ENCODE peak calls at places on chromosomes 2 and 18, in five cellular contexts. One of them, this sample, is unnamed.

GRCh38 chr2:157261199-157261782 is 3.8 kb downstream of the GALNT5 start:
- DNase-seq in mammary epithelial cell: peak; percentile 89
- DNase-seq in neural progenitor cell: no peak
- DNase-seq in IMR-90: peak; percentile 75
- DNase-seq in mesothelial cell of epicardium: no peak
- DNase-seq in this sample: no peak

GRCh38 chr2:10057231-10058107 is 14.1 kb downstream of the KLF11 start:
- DNase-seq in mesothelial cell of epicardium: peak; percentile 68
- DNase-seq in mammary epithelial cell: peak; percentile 83
- DNase-seq in neural progenitor cell: peak; percentile 69
- DNase-seq in IMR-90: peak; percentile 88
- DNase-seq in this sample: peak; percentile 39

GRCh38 chr2:54634564-54635511 is 88.6 kb upstream of the EML6 start:
- DNase-seq in mammary epithelial cell: peak; percentile 91
- DNase-seq in neural progenitor cell: no peak
- DNase-seq in IMR-90: peak; percentile 84
- DNase-seq in mesothelial cell of epicardium: no peak
- DNase-seq in this sample: no peak

GRCh38 chr2:37905033-37905432 is 20.1 kb upstream of the RMDN2 start:
- DNase-seq in mesothelial cell of epicardium: no peak
- DNase-seq in IMR-90: no peak
- DNase-seq in neural progenitor cell: no peak
- DNase-seq in mammary epithelial cell: no peak
- DNase-seq in this sample: no peak

GRCh38 chr2:203949228-203949627 is 12.7 kb downstream of the ICOS start:
- DNase-seq in IMR-90: peak; percentile 35
- DNase-seq in mammary epithelial cell: peak; percentile 38
- DNase-seq in mesothelial cell of epicardium: no peak
- DNase-seq in neural progenitor cell: no peak
- DNase-seq in this sample: no peak

GRCh38 chr2:8790739-8791162 is 46.7 kb downstream of the KIDINS220 start:
- DNase-seq in neural progenitor cell: no peak
- DNase-seq in mammary epithelial cell: no peak
- DNase-seq in IMR-90: no peak
- DNase-seq in mesothelial cell of epicardium: no peak
- DNase-seq in this sample: no peak

GRCh38 chr18:57846258-57846657 is 43.1 kb upstream of the ATP8B1 start:
- DNase-seq in IMR-90: peak; percentile 88
- DNase-seq in mesothelial cell of epicardium: no peak
- DNase-seq in mammary epithelial cell: peak; percentile 33
- DNase-seq in neural progenitor cell: no peak
- DNase-seq in this sample: peak; percentile 20

GRCh38 chr2:154466226-154466625 is 232.3 kb upstream of the KCNJ3 start:
- DNase-seq in mesothelial cell of epicardium: no peak
- DNase-seq in mammary epithelial cell: no peak
- DNase-seq in neural progenitor cell: no peak
- DNase-seq in IMR-90: no peak
- DNase-seq in this sample: no peak

GRCh38 chr2:60167089-60167488 is 386.4 kb downstream of the BCL11A start:
- DNase-seq in mammary epithelial cell: no peak
- DNase-seq in IMR-90: no peak
- DNase-seq in mesothelial cell of epicardium: no peak
- DNase-seq in neural progenitor cell: no peak
- DNase-seq in this sample: no peak

GRCh38 chr2:223724831-223725230 is 112.6 kb downstream of the AP1S3 start:
- DNase-seq in mesothelial cell of epicardium: no peak
- DNase-seq in mammary epithelial cell: no peak
- DNase-seq in neural progenitor cell: no peak
- DNase-seq in IMR-90: peak; percentile 48
- DNase-seq in this sample: no peak

GRCh38 chr2:161104054-161104553 is 56.1 kb upstream of the TANK start:
- DNase-seq in IMR-90: no peak
- DNase-seq in neural progenitor cell: no peak
- DNase-seq in mesothelial cell of epicardium: no peak
- DNase-seq in mammary epithelial cell: peak; percentile 42
- DNase-seq in this sample: no peak

GRCh38 chr18:37565985-37566478 is 434 bp upstream of the CELF4 start:
- DNase-seq in mammary epithelial cell: peak; percentile 20
- DNase-seq in IMR-90: peak; percentile 5
- DNase-seq in mesothelial cell of epicardium: peak; percentile 76
- DNase-seq in neural progenitor cell: peak; percentile 86
- DNase-seq in this sample: no peak

GRCh38 chr2:20232837-20233207 is 7.9 kb upstream of the SDC1 start:
- DNase-seq in neural progenitor cell: no peak
- DNase-seq in mesothelial cell of epicardium: peak; percentile 28
- DNase-seq in mammary epithelial cell: peak; percentile 96
- DNase-seq in IMR-90: no peak
- DNase-seq in this sample: no peak

GRCh38 chr2:66496680-66497420 is 61.9 kb downstream of the MEIS1 start:
- DNase-seq in neural progenitor cell: no peak
- DNase-seq in IMR-90: no peak
- DNase-seq in mammary epithelial cell: no peak
- DNase-seq in mesothelial cell of epicardium: no peak
- DNase-seq in this sample: no peak

GRCh38 chr2:183868153-183868552 is 730.2 kb upstream of the ZNF804A start:
- DNase-seq in mesothelial cell of epicardium: no peak
- DNase-seq in mammary epithelial cell: peak; percentile 7
- DNase-seq in neural progenitor cell: no peak
- DNase-seq in IMR-90: no peak
- DNase-seq in this sample: no peak

GRCh38 chr2:234130734-234131133 is 80.2 kb downstream of the SPP2 start:
- DNase-seq in mesothelial cell of epicardium: no peak
- DNase-seq in IMR-90: no peak
- DNase-seq in mammary epithelial cell: no peak
- DNase-seq in neural progenitor cell: peak; percentile 9
- DNase-seq in this sample: no peak

GRCh38 chr2:85790499-85790898 is 36.7 kb downstream of the ATOH8 start:
- DNase-seq in IMR-90: no peak
- DNase-seq in mammary epithelial cell: no peak
- DNase-seq in mesothelial cell of epicardium: no peak
- DNase-seq in neural progenitor cell: no peak
- DNase-seq in this sample: no peak

GRCh38 chr18:46915800-46916550 is 1.3 kb downstream of the PIAS2 start:
- DNase-seq in mesothelial cell of epicardium: no peak
- DNase-seq in mammary epithelial cell: no peak
- DNase-seq in neural progenitor cell: no peak
- DNase-seq in IMR-90: peak; percentile 4
- DNase-seq in this sample: no peak

GRCh38 chr2:122500316-122501105 is 745.1 kb downstream of the TSN start:
- DNase-seq in mesothelial cell of epicardium: no peak
- DNase-seq in mammary epithelial cell: no peak
- DNase-seq in neural progenitor cell: no peak
- DNase-seq in IMR-90: no peak
- DNase-seq in this sample: no peak

GRCh38 chr18:25557006-25557405 is 205.0 kb upstream of the ZNF521 start:
- DNase-seq in mammary epithelial cell: no peak
- DNase-seq in neural progenitor cell: no peak
- DNase-seq in mesothelial cell of epicardium: no peak
- DNase-seq in IMR-90: no peak
- DNase-seq in this sample: no peak

GRCh38 chr2:174835797-174836255 is 71.6 kb upstream of the CHRNA1 start:
- DNase-seq in mammary epithelial cell: peak; percentile 96
- DNase-seq in neural progenitor cell: peak; percentile 64
- DNase-seq in IMR-90: peak; percentile 97
- DNase-seq in mesothelial cell of epicardium: no peak
- DNase-seq in this sample: peak; percentile 70

GRCh38 chr2:119426801-119427395 is 4.8 kb upstream of the TMEM37 start:
- DNase-seq in IMR-90: no peak
- DNase-seq in mammary epithelial cell: no peak
- DNase-seq in neural progenitor cell: no peak
- DNase-seq in mesothelial cell of epicardium: no peak
- DNase-seq in this sample: no peak

GRCh38 chr2:53450885-53451284 is 316.7 kb upstream of the CHAC2 start:
- DNase-seq in neural progenitor cell: no peak
- DNase-seq in IMR-90: no peak
- DNase-seq in mammary epithelial cell: no peak
- DNase-seq in mesothelial cell of epicardium: no peak
- DNase-seq in this sample: no peak

GRCh38 chr18:36372902-36373301 is 75.4 kb downstream of the FHOD3 start:
- DNase-seq in mammary epithelial cell: peak; percentile 85
- DNase-seq in IMR-90: peak; percentile 85
- DNase-seq in mesothelial cell of epicardium: no peak
- DNase-seq in neural progenitor cell: no peak
- DNase-seq in this sample: peak; percentile 75

GRCh38 chr2:191895195-191895594 is 48.3 kb upstream of the CAVIN2 start:
- DNase-seq in IMR-90: no peak
- DNase-seq in neural progenitor cell: no peak
- DNase-seq in mesothelial cell of epicardium: no peak
- DNase-seq in mammary epithelial cell: no peak
- DNase-seq in this sample: no peak

GRCh38 chr2:45607701-45608100 is 3.4 kb downstream of the SRBD1 start:
- DNase-seq in IMR-90: no peak
- DNase-seq in mammary epithelial cell: no peak
- DNase-seq in neural progenitor cell: peak; percentile 67
- DNase-seq in mesothelial cell of epicardium: no peak
- DNase-seq in this sample: no peak

GRCh38 chr2:113370030-113370429 is 67.5 kb upstream of the ZNG1B start:
- DNase-seq in mammary epithelial cell: no peak
- DNase-seq in IMR-90: no peak
- DNase-seq in neural progenitor cell: no peak
- DNase-seq in mesothelial cell of epicardium: no peak
- DNase-seq in this sample: no peak

GRCh38 chr2:108943067-108943350 is 46.0 kb downstream of the EDAR start:
- DNase-seq in IMR-90: no peak
- DNase-seq in neural progenitor cell: no peak
- DNase-seq in mesothelial cell of epicardium: no peak
- DNase-seq in mammary epithelial cell: no peak
- DNase-seq in this sample: no peak
- TF ChIP-seq CTCF in IMR-90: no peak
- TF ChIP-seq CTCF in neural progenitor cell: no peak
- TF ChIP-seq CTCF in mesothelial cell of epicardium: no peak
- TF ChIP-seq CTCF in mammary epithelial cell: no peak
- TF ChIP-seq CTCF in this sample: no peak

GRCh38 chr2:70941701-70942100 is 6.0 kb downstream of the ATP6V1B1 start:
- DNase-seq in mammary epithelial cell: no peak
- DNase-seq in neural progenitor cell: no peak
- DNase-seq in mesothelial cell of epicardium: no peak
- DNase-seq in IMR-90: no peak
- DNase-seq in this sample: no peak

GRCh38 chr2:70939847-70940580 is 4.3 kb downstream of the ATP6V1B1 start:
- DNase-seq in neural progenitor cell: peak; percentile 45
- DNase-seq in mammary epithelial cell: no peak
- DNase-seq in IMR-90: no peak
- DNase-seq in mesothelial cell of epicardium: no peak
- DNase-seq in this sample: no peak

GRCh38 chr2:70939001-70939846 is 3.5 kb downstream of the ATP6V1B1 start:
- DNase-seq in mesothelial cell of epicardium: no peak
- DNase-seq in neural progenitor cell: peak; percentile 86
- DNase-seq in IMR-90: no peak
- DNase-seq in mammary epithelial cell: no peak
- DNase-seq in this sample: no peak

GRCh38 chr2:70942396-70942795 is 6.7 kb downstream of the ATP6V1B1 start:
- DNase-seq in mammary epithelial cell: no peak
- DNase-seq in mesothelial cell of epicardium: no peak
- DNase-seq in IMR-90: no peak
- DNase-seq in neural progenitor cell: no peak
- DNase-seq in this sample: no peak

GRCh38 chr2:70941186-70941585 is 5.5 kb downstream of the ATP6V1B1 start:
- DNase-seq in mesothelial cell of epicardium: no peak
- DNase-seq in mammary epithelial cell: no peak
- DNase-seq in neural progenitor cell: no peak
- DNase-seq in IMR-90: no peak
- DNase-seq in this sample: no peak
- TF ChIP-seq CTCF in mesothelial cell of epicardium: no peak
- TF ChIP-seq CTCF in mammary epithelial cell: no peak
- TF ChIP-seq CTCF in neural progenitor cell: no peak
- TF ChIP-seq CTCF in IMR-90: no peak
- TF ChIP-seq CTCF in this sample: no peak

DNA sequence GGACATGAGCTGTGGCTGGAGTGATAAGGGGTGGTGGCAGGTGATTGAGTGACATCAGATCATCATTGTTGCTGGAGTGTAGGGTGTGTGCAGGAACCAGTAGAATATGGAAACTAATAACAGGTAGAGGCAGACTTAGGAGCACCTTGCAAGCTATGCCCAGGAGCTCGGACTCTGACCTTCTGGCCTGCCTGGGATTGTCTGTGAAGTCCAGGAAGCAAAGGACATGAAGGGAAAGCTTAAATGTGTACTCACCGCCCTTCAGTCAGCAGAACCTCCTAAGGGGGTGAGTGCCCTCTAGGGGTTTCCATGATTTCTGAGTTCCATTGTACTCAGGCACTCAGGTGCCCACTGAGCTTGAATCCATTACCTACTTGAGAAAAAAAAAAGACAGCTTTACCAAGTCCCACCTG is 104.2 kb downstream of the CRIM1 start:
- DNase-seq in neural progenitor cell: peak; percentile 69
- DNase-seq in IMR-90: peak; percentile 63
- DNase-seq in mesothelial cell of epicardium: no peak
- DNase-seq in mammary epithelial cell: peak; percentile 50
- DNase-seq in this sample: no peak
- TF ChIP-seq CTCF in neural progenitor cell: peak; percentile 67
- TF ChIP-seq CTCF in IMR-90: peak; percentile 51
- TF ChIP-seq CTCF in mesothelial cell of epicardium: no peak
- TF ChIP-seq CTCF in mammary epithelial cell: peak; percentile 56
- TF ChIP-seq CTCF in this sample: peak; percentile 33

DNA sequence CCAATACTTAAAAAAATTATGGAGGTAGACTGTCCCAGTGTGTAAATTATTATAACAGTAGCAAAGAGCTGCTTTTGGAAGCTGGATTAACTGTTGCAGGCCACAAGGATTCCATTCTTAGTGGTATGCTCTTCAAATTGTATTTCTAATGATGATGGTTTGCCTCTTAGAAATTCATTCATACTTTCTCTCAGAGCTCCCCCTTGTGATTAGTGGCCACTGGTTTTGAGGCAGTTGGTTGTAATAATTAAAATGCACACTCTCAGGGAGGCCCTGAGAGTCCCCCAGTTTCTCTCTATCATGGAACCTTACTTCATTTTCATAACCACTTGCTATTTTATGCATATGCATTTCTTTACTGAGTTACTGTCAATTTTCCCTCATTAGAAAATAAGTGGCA is 122.5 kb downstream of the PLA2R1 start:
- DNase-seq in IMR-90: peak; percentile 18
- DNase-seq in mesothelial cell of epicardium: no peak
- DNase-seq in mammary epithelial cell: no peak
- DNase-seq in neural progenitor cell: no peak
- DNase-seq in this sample: no peak
- TF ChIP-seq CTCF in IMR-90: peak; percentile 37
- TF ChIP-seq CTCF in mesothelial cell of epicardium: no peak
- TF ChIP-seq CTCF in mammary epithelial cell: peak; percentile 40
- TF ChIP-seq CTCF in neural progenitor cell: peak; percentile 34
- TF ChIP-seq CTCF in this sample: peak; percentile 38

DNA sequence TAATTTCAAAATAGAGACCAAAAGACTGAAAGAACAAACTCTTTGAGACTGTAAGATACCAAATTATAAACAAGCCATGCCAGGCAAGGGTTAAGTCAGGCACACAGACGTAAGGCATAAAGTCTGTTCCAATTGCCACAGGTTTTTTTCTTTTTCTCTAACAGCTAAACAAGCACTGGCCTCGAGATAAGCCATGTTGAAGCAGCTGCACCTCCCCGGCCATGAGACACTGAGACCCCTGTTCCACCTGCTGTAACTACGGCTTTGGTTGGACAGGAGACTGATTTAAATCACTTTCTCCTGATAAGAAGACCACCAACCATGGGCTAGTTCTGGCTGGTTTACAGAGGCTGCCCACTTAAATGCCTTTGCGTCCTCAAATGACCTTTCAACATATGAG is 117.3 kb downstream of the CMPK2 start:
- DNase-seq in neural progenitor cell: no peak
- DNase-seq in mammary epithelial cell: no peak
- DNase-seq in IMR-90: no peak
- DNase-seq in mesothelial cell of epicardium: no peak
- DNase-seq in this sample: no peak
- TF ChIP-seq CTCF in neural progenitor cell: no peak
- TF ChIP-seq CTCF in mammary epithelial cell: no peak
- TF ChIP-seq CTCF in IMR-90: no peak
- TF ChIP-seq CTCF in mesothelial cell of epicardium: no peak
- TF ChIP-seq CTCF in this sample: no peak